ENCODE peak calls at places on chromosomes 3 and 15, in seven cellular contexts. V is naive thymus-derived CD4-positive, alpha-beta T cell; R is psoas muscle; G is IMR-90; L is GM23248; O is cardiac muscle cell; P is left lung. K is an unnamed sample.

GRCh38 chr3:57278237-57278636 is 14.2 kb downstream of the ASB14 start:
- DNase-seq in L (no peak), R (no peak), P (no peak), V (no peak), O (no peak), G (peak), K (no peak)

GRCh38 chr3:194592798-194593752 is 40.1 kb downstream of the TMEM44 start:
- DNase-seq in V (no peak), O (no peak), P (peak), R (no peak), L (peak), G (peak), K (no peak)

GRCh38 chr3:69329897-69330296 is 56.0 kb downstream of the FRMD4B start:
- DNase-seq in L (peak), O (no peak), P (no peak), V (no peak), G (peak), R (no peak), K (no peak)

GRCh38 chr3:12890610-12891390 is 49.4 kb upstream of the RPL32 start:
- DNase-seq in V (no peak), G (no peak), O (no peak), R (peak), P (no peak), L (peak), K (no peak)

GRCh38 chr15:90664650-90665287 is 52.4 kb upstream of the BLM start:
- DNase-seq in V (no peak), L (peak), O (peak), P (peak), R (peak), G (peak), K (no peak)

GRCh38 chr3:174957081-174957480 is 97.9 kb downstream of the NAALADL2 start:
- DNase-seq in G (peak), V (no peak), R (no peak), L (peak), O (no peak), P (no peak), K (no peak)

GRCh38 chr15:101065570-101066221 is 146.5 kb downstream of the LRRK1 start:
- DNase-seq in L (no peak), P (no peak), R (no peak), O (no peak), G (no peak), V (no peak), K (no peak)

GRCh38 chr3:126558336-126559071 is at the start of gene C3orf22:
- DNase-seq in R (no peak), P (no peak), G (no peak), O (no peak), V (no peak), L (no peak), K (no peak)

GRCh38 chr15:63340878-63341277 is 40.8 kb downstream of the CA12 start:
- DNase-seq in L (no peak), P (no peak), V (no peak), O (no peak), G (no peak), R (no peak), K (no peak)

GRCh38 chr3:66582721-66583141 is 81.9 kb upstream of the LRIG1 start:
- DNase-seq in L (peak), P (no peak), O (no peak), G (no peak), R (peak), V (peak), K (no peak)

GRCh38 chr3:115533218-115533617 is 90.1 kb upstream of the GAP43 start:
- DNase-seq in L (no peak), R (no peak), V (no peak), P (peak), G (no peak), O (no peak), K (no peak)

GRCh38 chr15:98903377-98904018 is 104.1 kb downstream of the PGPEP1L start:
- DNase-seq in R (no peak), G (peak), V (no peak), O (no peak), L (peak), P (no peak), K (no peak)

GRCh38 chr15:68733666-68734065 is 87.0 kb downstream of the ANP32A start:
- DNase-seq in R (no peak), L (no peak), V (no peak), O (no peak), P (no peak), G (no peak), K (no peak)

GRCh38 chr3:122824465-122825379 is 29.9 kb downstream of the SLC49A4 start:
- DNase-seq in R (no peak), P (no peak), V (no peak), O (no peak), L (peak), G (peak), K (no peak)

GRCh38 chr3:102444101-102444500 is 9.3 kb downstream of the ZPLD1 start:
- DNase-seq in V (no peak), G (peak), P (no peak), O (peak), R (no peak), L (peak), K (no peak)

GRCh38 chr3:52234516-52235447 is 4.2 kb downstream of the TWF2 start:
- DNase-seq in O (no peak), L (no peak), V (no peak), P (no peak), G (no peak), R (peak), K (no peak)

GRCh38 chr3:53850895-53851294 is 4.5 kb downstream of the IL17RB start:
- DNase-seq in P (no peak), O (peak), V (no peak), G (peak), L (peak), R (no peak), K (no peak)

GRCh38 chr3:182035324-182035723 is 323.6 kb downstream of the SOX2 start:
- DNase-seq in V (no peak), R (no peak), G (no peak), P (no peak), O (no peak), L (no peak), K (no peak)

GRCh38 chr15:24917431-24917830 is 37.4 kb upstream of the SNRPN start:
- DNase-seq in G (no peak), R (no peak), V (no peak), O (no peak), L (no peak), P (no peak), K (no peak)

GRCh38 chr3:28727321-28727720 is 378.7 kb upstream of the AZI2 start:
- DNase-seq in O (no peak), G (no peak), V (no peak), L (no peak), P (no peak), R (no peak), K (no peak)

GRCh38 chr3:124467980-124468902 is 262.0 kb upstream of the UMPS start:
- DNase-seq in P (peak), L (peak), V (no peak), O (peak), G (peak), R (no peak), K (no peak)

GRCh38 chr3:71063768-71064287 is 519.7 kb downstream of the FOXP1 start:
- DNase-seq in L (peak), R (no peak), P (peak), G (peak), O (peak), V (no peak), K (no peak)

GRCh38 chr3:142501004-142501926 is 53.4 kb upstream of the XRN1 start:
- DNase-seq in V (no peak), P (no peak), G (peak), O (no peak), L (peak), R (no peak), K (no peak)

GRCh38 chr15:40695469-40695910 is 516 bp downstream of the RAD51 start:
- DNase-seq in L (peak), R (no peak), O (no peak), P (no peak), G (peak), V (no peak), K (no peak)

GRCh38 chr3:120341658-120342346 is 7.4 kb downstream of the LRRC58 start:
- DNase-seq in O (no peak), G (no peak), P (peak), R (no peak), L (no peak), V (no peak), K (no peak)

GRCh38 chr3:43693594-43693993 is 2.9 kb downstream of the ABHD5 start:
- DNase-seq in G (no peak), L (peak), O (no peak), P (no peak), V (no peak), R (no peak), K (no peak)

GRCh38 chr3:14031271-14031670 is 93.4 kb downstream of the CHCHD4 start:
- DNase-seq in R (no peak), O (no peak), V (no peak), G (peak), L (peak), P (no peak), K (no peak)

GRCh38 chr3:127784865-127785710 is 37.2 kb downstream of the MGLL start:
- DNase-seq in O (no peak), L (no peak), R (no peak), P (peak), V (no peak), G (no peak), K (no peak)

GRCh38 chr3:37703633-37704032 is 158.0 kb upstream of the CTDSPL start:
- DNase-seq in L (peak), R (no peak), G (peak), V (no peak), P (no peak), O (no peak), K (no peak)

GRCh38 chr3:150412599-150413069 is 4.5 kb downstream of the TSC22D2 start:
- DNase-seq in L (peak), O (peak), P (no peak), G (peak), V (no peak), R (no peak), K (no peak)

GRCh38 chr3:32872487-32873382 is 54.9 kb downstream of the TRIM71 start:
- DNase-seq in G (no peak), R (no peak), O (no peak), V (no peak), P (no peak), L (peak), K (no peak)

GRCh38 chr3:32175607-32176197 is 62.8 kb upstream of the CMTM8 start:
- DNase-seq in G (peak), L (peak), V (peak), R (no peak), P (no peak), O (peak), K (no peak)

GRCh38 chr3:38376098-38376816 is 29.7 kb downstream of the XYLB start:
- DNase-seq in L (no peak), V (no peak), O (no peak), R (no peak), G (no peak), P (no peak), K (no peak)

GRCh38 chr15:90592144-90592887 is 62.6 kb downstream of the CRTC3 start:
- DNase-seq in V (no peak), O (no peak), P (no peak), R (no peak), G (peak), L (peak), K (no peak)

GRCh38 chr3:24299801-24300626 is 194.6 kb downstream of the THRB start:
- DNase-seq in L (peak), O (no peak), G (peak), P (no peak), V (no peak), R (no peak), K (no peak)

GRCh38 chr3:111080357-111080937 is 8.8 kb downstream of the NECTIN3 start:
- DNase-seq in P (no peak), O (peak), R (no peak), V (no peak), G (peak), L (peak), K (no peak)

GRCh38 chr3:57017481-57017880 is 43.0 kb upstream of the SPATA12 start:
- DNase-seq in P (no peak), L (no peak), V (no peak), G (no peak), R (no peak), O (no peak), K (no peak)

GRCh38 chr3:48084929-48085328 is 68.7 kb upstream of the MAP4 start:
- DNase-seq in G (no peak), O (no peak), V (no peak), R (no peak), L (peak), P (no peak), K (no peak)
- H3K27ac ChIP-seq in G (no peak), O (no peak), V (no peak), R (peak), L (peak), P (no peak), K (peak)

GRCh38 chr3:178513539-178514410 is 22.5 kb upstream of the KCNMB2 start:
- DNase-seq in P (no peak), O (no peak), L (peak), V (no peak), G (no peak), R (no peak), K (no peak)
- H3K27ac ChIP-seq in P (no peak), O (no peak), L (no peak), V (no peak), G (no peak), R (no peak), K (no peak)

GRCh38 chr15:84658788-84659411 is 901 bp upstream of the NMB start:
- DNase-seq in O (no peak), R (no peak), L (no peak), G (no peak), P (no peak), V (no peak), K (no peak)
- H3K27ac ChIP-seq in O (no peak), R (peak), L (peak), G (no peak), P (peak), V (peak), K (peak)

DNA sequence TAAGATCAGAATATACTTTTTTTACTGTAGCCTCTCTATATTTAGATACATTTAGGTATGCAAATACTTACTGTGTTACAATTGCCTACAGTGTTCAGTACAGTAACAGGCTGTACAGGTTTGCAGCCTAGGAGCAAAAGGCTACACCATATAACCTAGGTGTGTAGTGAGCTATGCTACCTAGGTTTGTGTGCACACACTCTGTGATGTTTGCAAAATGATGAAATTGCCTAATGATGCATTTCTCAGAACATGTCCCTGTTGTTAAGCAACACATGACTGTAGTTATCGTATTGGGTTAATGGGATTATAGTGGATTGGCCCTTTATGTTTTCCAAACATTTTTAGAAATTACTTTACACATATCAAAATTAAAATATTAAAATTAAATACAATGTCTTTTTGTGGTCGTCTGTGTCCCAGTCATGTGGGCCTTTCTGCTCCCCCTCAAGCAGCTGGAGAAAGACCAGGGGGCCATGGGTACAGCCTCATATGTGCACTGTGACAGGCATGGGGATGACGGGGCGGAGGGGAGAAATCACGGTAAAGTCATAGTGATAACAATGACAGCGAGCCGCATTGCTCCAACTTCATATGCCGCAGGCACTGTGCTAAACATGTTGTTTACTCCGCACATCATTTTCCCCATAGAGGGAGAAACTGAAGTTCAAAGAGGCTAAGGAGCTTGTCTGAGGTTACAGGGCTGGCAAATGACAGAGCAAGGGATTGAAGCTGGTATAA is 27.4 kb upstream of the PLA2G4E start:
- DNase-seq in O (no peak), G (no peak), P (no peak), L (no peak), V (no peak), R (no peak), K (no peak)
- H3K27ac ChIP-seq in O (no peak), G (no peak), P (no peak), L (no peak), V (no peak), R (no peak), K (no peak)

DNA sequence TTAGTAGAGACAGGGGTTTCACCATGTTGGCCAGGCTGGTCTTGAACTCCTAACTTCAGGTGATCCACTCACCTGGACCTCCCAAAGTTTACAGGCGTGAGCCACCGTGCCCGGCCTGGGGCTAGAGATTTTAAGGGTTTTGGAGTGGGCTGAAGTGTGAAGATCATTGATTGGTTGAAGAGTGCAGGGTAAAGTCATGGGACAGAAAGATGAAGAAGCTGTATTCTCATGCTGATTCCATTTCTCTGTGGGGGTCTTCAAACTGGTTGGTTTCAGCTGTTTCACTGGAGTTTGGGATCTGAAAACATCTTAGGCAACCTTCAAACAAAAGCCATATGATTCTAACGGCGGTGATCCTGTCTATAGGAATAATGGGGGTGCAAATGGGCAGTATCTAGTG is 52.1 kb downstream of the GATM start:
- DNase-seq in L (no peak), O (no peak), G (no peak), R (no peak), P (no peak), V (no peak), K (no peak)
- H3K27ac ChIP-seq in L (no peak), O (no peak), G (no peak), R (no peak), P (no peak), V (no peak), K (no peak)

GRCh38 chr3:136070953-136071949 is 105.7 kb downstream of the PPP2R3A start:
- DNase-seq in V (no peak), G (peak), R (no peak), L (peak), P (no peak), O (peak), K (no peak)

GRCh38 chr3:136068708-136069107 is 103.2 kb downstream of the PPP2R3A start:
- DNase-seq in V (no peak), P (no peak), L (peak), O (no peak), G (peak), R (no peak), K (no peak)

GRCh38 chr3:136070334-136070733 is 104.8 kb downstream of the PPP2R3A start:
- DNase-seq in V (no peak), L (peak), P (no peak), G (peak), O (no peak), R (no peak), K (no peak)

GRCh38 chr3:136067211-136067610 is 101.7 kb downstream of the PPP2R3A start:
- DNase-seq in L (no peak), R (no peak), O (no peak), P (no peak), V (no peak), G (no peak), K (no peak)

DNA sequence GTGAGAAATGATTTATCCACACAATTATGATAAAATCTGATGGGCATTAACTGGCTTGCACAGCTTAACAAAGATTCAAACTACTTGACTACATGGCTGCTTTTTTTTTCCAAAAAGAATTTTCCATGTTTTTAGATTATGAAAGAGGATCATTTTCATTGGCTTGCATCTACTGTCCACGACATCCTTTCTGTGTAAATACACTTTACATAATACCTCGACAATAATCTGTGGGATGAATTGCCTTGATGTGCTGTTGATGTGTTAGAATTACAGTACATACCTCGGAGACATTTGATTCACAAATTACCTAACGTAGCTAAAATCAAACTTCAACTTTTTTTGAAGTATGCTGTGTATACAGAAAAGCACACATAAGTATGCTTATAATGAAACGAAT is 104.4 kb downstream of the PPP2R3A start:
- DNase-seq in R (no peak), O (no peak), L (peak), G (peak), V (no peak), P (no peak), K (no peak)
- H3K27ac ChIP-seq in R (peak), O (peak), L (peak), G (no peak), V (no peak), P (no peak), K (peak)

GRCh38 chr15:74193905-74194304 is 8.7 kb downstream of the STRA6 start:
- DNase-seq in P (peak), O (no peak), L (no peak), R (no peak), G (no peak), V (no peak), K (no peak)

GRCh38 chr15:74193305-74193718 is 9.3 kb downstream of the STRA6 start:
- DNase-seq in P (peak), O (no peak), R (no peak), V (no peak), L (peak), G (peak), K (no peak)

GRCh38 chr15:74194572-74195559 is 7.7 kb downstream of the STRA6 start:
- DNase-seq in O (no peak), V (no peak), P (peak), R (no peak), G (no peak), L (no peak), K (no peak)

GRCh38 chr15:74197176-74197965 is 5.2 kb downstream of the STRA6 start:
- DNase-seq in O (no peak), L (no peak), G (no peak), R (no peak), P (peak), V (no peak), K (no peak)

DNA sequence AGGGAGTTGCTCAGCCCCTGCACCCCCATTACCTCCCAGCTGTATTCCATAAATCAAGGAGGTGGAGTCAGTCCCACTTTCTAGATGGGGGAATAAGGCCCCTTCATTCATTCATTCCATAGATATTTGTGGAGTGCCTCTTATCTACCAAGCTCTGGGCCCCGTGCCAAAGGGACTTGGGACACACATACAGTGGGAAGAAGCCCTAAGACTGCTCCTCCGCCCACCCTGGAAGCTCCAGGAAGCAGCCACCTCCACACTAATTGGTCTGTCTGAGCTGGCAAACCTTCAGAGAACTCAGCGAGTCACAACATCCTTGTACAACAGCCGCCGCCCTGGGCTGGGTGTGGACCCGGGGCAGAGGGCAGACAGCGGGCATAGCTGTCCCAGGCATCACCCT is 6.4 kb downstream of the STRA6 start:
- DNase-seq in L (peak), G (peak), V (no peak), O (peak), P (peak), R (no peak), K (no peak)
- H3K27ac ChIP-seq in L (peak), G (no peak), V (no peak), O (no peak), P (no peak), R (no peak), K (no peak)

K was measured in thoracic aorta.